ENCODE peak calls at places on chromosome 11, in six cellular contexts. X, S, W, K, G and Y are unnamed samples.

GRCh38 chr11:130037881-130038601 is 31.7 kb upstream of the APLP2 start:
- DNase-seq in X (no peak), S (no peak), W (no peak), K (no peak), G (no peak), Y (no peak)

GRCh38 chr11:13114566-13115465 is 105.7 kb downstream of the RASSF10 start:
- DNase-seq in X (no peak), S (no peak), W (no peak), K (peak; percentile 7), G (no peak), Y (no peak)

GRCh38 chr11:58726594-58727414 is 4.9 kb downstream of the GLYAT start:
- DNase-seq in X (peak; percentile 35), S (no peak), W (no peak), K (peak; percentile 11), G (peak; percentile 10), Y (no peak)

GRCh38 chr11:119277660-119278059 is 39.3 kb downstream of the MCAM start:
- DNase-seq in X (no peak), S (no peak), W (no peak), K (no peak), G (no peak), Y (no peak)

GRCh38 chr11:1628506-1629325 is 859 bp upstream of the KRTAP5-5 start:
- DNase-seq in X (peak; percentile 44), S (peak; percentile 60), W (peak; percentile 87), K (peak; percentile 62), G (peak; percentile 49), Y (peak; percentile 71)

GRCh38 chr11:121298770-121299169 is 6.2 kb downstream of the SC5D start:
- DNase-seq in X (no peak), S (no peak), W (no peak), K (no peak), G (no peak), Y (no peak)

GRCh38 chr11:92753161-92753560 is 216.3 kb upstream of the MTNR1B start:
- DNase-seq in X (no peak), S (no peak), W (no peak), K (no peak), G (no peak), Y (no peak)

GRCh38 chr11:47376183-47376542 is 2.2 kb downstream of the SPI1 start:
- DNase-seq in X (no peak), S (no peak), W (no peak), K (no peak), G (no peak), Y (no peak)

GRCh38 chr11:111911563-111912401 is at the start of gene CRYAB:
- DNase-seq in X (no peak), S (no peak), W (no peak), K (no peak), G (no peak), Y (peak; percentile 85)

GRCh38 chr11:124740277-124740882 is 638 bp downstream of the NRGN start:
- DNase-seq in X (peak; percentile 70), S (peak; percentile 42), W (peak; percentile 74), K (peak; percentile 41), G (peak; percentile 55), Y (peak; percentile 43)

GRCh38 chr11:78300108-78300507 is 111.4 kb downstream of the USP35 start:
- DNase-seq in X (no peak), S (no peak), W (no peak), K (no peak), G (no peak), Y (no peak)

GRCh38 chr11:405323-405975 is 9.3 kb downstream of the SIGIRR start:
- DNase-seq in X (no peak), S (no peak), W (no peak), K (no peak), G (no peak), Y (no peak)

GRCh38 chr11:125593113-125593761 is 585 bp downstream of the STT3A start:
- DNase-seq in X (no peak), S (no peak), W (no peak), K (peak; percentile 16), G (no peak), Y (no peak)

GRCh38 chr11:110883266-110883665 is 171.0 kb upstream of the ARHGAP20 start:
- DNase-seq in X (no peak), S (no peak), W (no peak), K (no peak), G (no peak), Y (no peak)

GRCh38 chr11:102522332-102523207 is 8.0 kb downstream of the MMP7 start:
- DNase-seq in X (no peak), S (no peak), W (no peak), K (no peak), G (no peak), Y (no peak)

GRCh38 chr11:118522571-118523072 is 4.7 kb upstream of the TTC36 start:
- DNase-seq in X (peak; percentile 52), S (no peak), W (no peak), K (no peak), G (no peak), Y (no peak)

GRCh38 chr11:2804189-2804588 is 81.4 kb downstream of the CDKN1C start:
- DNase-seq in X (no peak), S (no peak), W (no peak), K (no peak), G (no peak), Y (peak; percentile 2)

GRCh38 chr11:9861860-9862725 is 198.2 kb downstream of the SWAP70 start:
- DNase-seq in X (peak; percentile 81), S (no peak), W (peak; percentile 59), K (peak; percentile 61), G (peak; percentile 31), Y (peak; percentile 39)

GRCh38 chr11:77141034-77141433 is 13.0 kb downstream of the MYO7A start:
- DNase-seq in X (no peak), S (no peak), W (no peak), K (no peak), G (no peak), Y (no peak)

GRCh38 chr11:72223615-72224586 is 666 bp upstream of the INPPL1 start:
- DNase-seq in X (peak; percentile 67), S (peak; percentile 57), W (peak; percentile 74), K (peak; percentile 51), G (peak; percentile 51), Y (peak; percentile 82)

GRCh38 chr11:65431452-65432132 is 9.0 kb downstream of the NEAT1 start:
- DNase-seq in X (no peak), S (no peak), W (no peak), K (peak; percentile 56), G (peak; percentile 52), Y (no peak)

GRCh38 chr11:33634291-33634834 is 66.3 kb downstream of the C11orf91 start:
- DNase-seq in X (no peak), S (no peak), W (no peak), K (no peak), G (no peak), Y (no peak)